ENCODE peak calls at places on chromosomes 16 and 17, in ten cellular contexts. One of them, this sample, is unnamed.

GRCh38 chr17:80071116-80071980 is 30.0 kb upstream of the GAA start:
- DNase-seq in body of pancreas: peak; percentile 84
- DNase-seq in tibial artery: peak; percentile 87
- DNase-seq in CD4-positive, CD25-positive, alpha-beta regulatory T cell: no peak
- DNase-seq in osteoblast: peak; percentile 92
- DNase-seq in pancreas: peak; percentile 74
- DNase-seq in vagina: no peak
- DNase-seq in GM23248: peak; percentile 56
- DNase-seq in right lobe of liver: peak; percentile 86
- DNase-seq in sigmoid colon: peak; percentile 87
- DNase-seq in this sample: no peak

GRCh38 chr16:84450176-84450865 is 54.1 kb downstream of the MEAK7 start:
- DNase-seq in body of pancreas: no peak
- DNase-seq in tibial artery: peak; percentile 29
- DNase-seq in CD4-positive, CD25-positive, alpha-beta regulatory T cell: no peak
- DNase-seq in osteoblast: no peak
- DNase-seq in pancreas: no peak
- DNase-seq in vagina: no peak
- DNase-seq in GM23248: no peak
- DNase-seq in right lobe of liver: no peak
- DNase-seq in sigmoid colon: peak; percentile 48
- DNase-seq in this sample: no peak

GRCh38 chr17:43416998-43417891 is 18.5 kb downstream of the ARL4D start:
- DNase-seq in body of pancreas: peak; percentile 18
- DNase-seq in tibial artery: peak; percentile 92
- DNase-seq in CD4-positive, CD25-positive, alpha-beta regulatory T cell: no peak
- DNase-seq in osteoblast: peak; percentile 91
- DNase-seq in pancreas: no peak
- DNase-seq in vagina: no peak
- DNase-seq in GM23248: peak; percentile 86
- DNase-seq in right lobe of liver: no peak
- DNase-seq in sigmoid colon: peak; percentile 94
- DNase-seq in this sample: no peak

GRCh38 chr17:65278050-65278819 is 141.1 kb downstream of the RGS9 start:
- DNase-seq in body of pancreas: peak; percentile 59
- DNase-seq in tibial artery: no peak
- DNase-seq in CD4-positive, CD25-positive, alpha-beta regulatory T cell: no peak
- DNase-seq in osteoblast: peak; percentile 87
- DNase-seq in pancreas: peak; percentile 52
- DNase-seq in vagina: no peak
- DNase-seq in GM23248: peak; percentile 86
- DNase-seq in right lobe of liver: no peak
- DNase-seq in sigmoid colon: no peak
- DNase-seq in this sample: peak; percentile 6

GRCh38 chr16:48101069-48101674 is 54.6 kb downstream of the ABCC12 start:
- DNase-seq in body of pancreas: peak; percentile 39
- DNase-seq in tibial artery: no peak
- DNase-seq in CD4-positive, CD25-positive, alpha-beta regulatory T cell: no peak
- DNase-seq in osteoblast: peak; percentile 75
- DNase-seq in pancreas: peak; percentile 53
- DNase-seq in vagina: no peak
- DNase-seq in GM23248: no peak
- DNase-seq in right lobe of liver: no peak
- DNase-seq in sigmoid colon: no peak
- DNase-seq in this sample: no peak

GRCh38 chr17:73939808-73940207 is 263.7 kb upstream of the RPL38 start:
- DNase-seq in body of pancreas: no peak
- DNase-seq in tibial artery: no peak
- DNase-seq in CD4-positive, CD25-positive, alpha-beta regulatory T cell: no peak
- DNase-seq in osteoblast: no peak
- DNase-seq in pancreas: no peak
- DNase-seq in vagina: peak; percentile 52
- DNase-seq in GM23248: no peak
- DNase-seq in right lobe of liver: no peak
- DNase-seq in sigmoid colon: no peak
- DNase-seq in this sample: no peak

GRCh38 chr16:67394271-67395104 is 1.2 kb upstream of the TPPP3 start:
- DNase-seq in body of pancreas: peak; percentile 41
- DNase-seq in tibial artery: peak; percentile 68
- DNase-seq in CD4-positive, CD25-positive, alpha-beta regulatory T cell: no peak
- DNase-seq in osteoblast: peak; percentile 72
- DNase-seq in pancreas: no peak
- DNase-seq in vagina: no peak
- DNase-seq in GM23248: peak; percentile 53
- DNase-seq in right lobe of liver: peak; percentile 63
- DNase-seq in sigmoid colon: peak; percentile 70
- DNase-seq in this sample: no peak

GRCh38 chr17:27630607-27631408 is at the start of gene LGALS9:
- DNase-seq in body of pancreas: peak; percentile 69
- DNase-seq in tibial artery: no peak
- DNase-seq in CD4-positive, CD25-positive, alpha-beta regulatory T cell: peak; percentile 4
- DNase-seq in osteoblast: no peak
- DNase-seq in pancreas: no peak
- DNase-seq in vagina: no peak
- DNase-seq in GM23248: peak; percentile 57
- DNase-seq in right lobe of liver: no peak
- DNase-seq in sigmoid colon: no peak
- DNase-seq in this sample: peak; percentile 8

GRCh38 chr17:42623732-42624596 is 14.5 kb downstream of the TUBG1 start:
- DNase-seq in body of pancreas: peak; percentile 94
- DNase-seq in tibial artery: no peak
- DNase-seq in CD4-positive, CD25-positive, alpha-beta regulatory T cell: no peak
- DNase-seq in osteoblast: no peak
- DNase-seq in pancreas: peak; percentile 88
- DNase-seq in vagina: no peak
- DNase-seq in GM23248: no peak
- DNase-seq in right lobe of liver: no peak
- DNase-seq in sigmoid colon: no peak
- DNase-seq in this sample: no peak

GRCh38 chr17:8630227-8630801 is at the start of gene MYH10:
- DNase-seq in body of pancreas: no peak
- DNase-seq in tibial artery: no peak
- DNase-seq in CD4-positive, CD25-positive, alpha-beta regulatory T cell: no peak
- DNase-seq in osteoblast: peak; percentile 80
- DNase-seq in pancreas: peak; percentile 42
- DNase-seq in vagina: no peak
- DNase-seq in GM23248: no peak
- DNase-seq in right lobe of liver: peak; percentile 59
- DNase-seq in sigmoid colon: peak; percentile 70
- DNase-seq in this sample: peak; percentile 18

GRCh38 chr16:27230562-27230991 is 27.3 kb downstream of the KDM8 start:
- DNase-seq in body of pancreas: no peak
- DNase-seq in tibial artery: no peak
- DNase-seq in CD4-positive, CD25-positive, alpha-beta regulatory T cell: peak; percentile 54
- DNase-seq in osteoblast: no peak
- DNase-seq in pancreas: no peak
- DNase-seq in vagina: no peak
- DNase-seq in GM23248: no peak
- DNase-seq in right lobe of liver: peak; percentile 54
- DNase-seq in sigmoid colon: no peak
- DNase-seq in this sample: no peak

GRCh38 chr17:3917391-3917931 is 1.2 kb upstream of the P2RX1 start:
- DNase-seq in body of pancreas: peak; percentile 28
- DNase-seq in tibial artery: no peak
- DNase-seq in CD4-positive, CD25-positive, alpha-beta regulatory T cell: no peak
- DNase-seq in osteoblast: peak; percentile 89
- DNase-seq in pancreas: no peak
- DNase-seq in vagina: no peak
- DNase-seq in GM23248: no peak
- DNase-seq in right lobe of liver: no peak
- DNase-seq in sigmoid colon: no peak
- DNase-seq in this sample: no peak

GRCh38 chr17:69030145-69030544 is 30.6 kb downstream of the ABCA9 start:
- DNase-seq in body of pancreas: no peak
- DNase-seq in tibial artery: no peak
- DNase-seq in CD4-positive, CD25-positive, alpha-beta regulatory T cell: no peak
- DNase-seq in osteoblast: no peak
- DNase-seq in pancreas: no peak
- DNase-seq in vagina: no peak
- DNase-seq in GM23248: peak; percentile 25
- DNase-seq in right lobe of liver: no peak
- DNase-seq in sigmoid colon: no peak
- DNase-seq in this sample: no peak

GRCh38 chr16:47142469-47143328 is 1.0 kb downstream of the NETO2 start:
- DNase-seq in body of pancreas: peak; percentile 6
- DNase-seq in tibial artery: no peak
- DNase-seq in CD4-positive, CD25-positive, alpha-beta regulatory T cell: peak; percentile 6
- DNase-seq in osteoblast: peak; percentile 92
- DNase-seq in pancreas: peak; percentile 20
- DNase-seq in vagina: no peak
- DNase-seq in GM23248: peak; percentile 61
- DNase-seq in right lobe of liver: peak; percentile 53
- DNase-seq in sigmoid colon: no peak
- DNase-seq in this sample: peak; percentile 5

GRCh38 chr17:49997773-49998703 is 3.0 kb upstream of the DLX3 start:
- DNase-seq in body of pancreas: peak; percentile 83
- DNase-seq in tibial artery: peak; percentile 81
- DNase-seq in CD4-positive, CD25-positive, alpha-beta regulatory T cell: peak; percentile 77
- DNase-seq in osteoblast: peak; percentile 96
- DNase-seq in pancreas: peak; percentile 86
- DNase-seq in vagina: no peak
- DNase-seq in GM23248: peak; percentile 86
- DNase-seq in right lobe of liver: peak; percentile 71
- DNase-seq in sigmoid colon: peak; percentile 85
- DNase-seq in this sample: peak; percentile 91

GRCh38 chr17:36742267-36743000 is 141.1 kb downstream of the MRM1 start:
- DNase-seq in body of pancreas: no peak
- DNase-seq in tibial artery: no peak
- DNase-seq in CD4-positive, CD25-positive, alpha-beta regulatory T cell: no peak
- DNase-seq in osteoblast: no peak
- DNase-seq in pancreas: no peak
- DNase-seq in vagina: no peak
- DNase-seq in GM23248: no peak
- DNase-seq in right lobe of liver: no peak
- DNase-seq in sigmoid colon: no peak
- DNase-seq in this sample: no peak

GRCh38 chr17:8223356-8224063 is 13.1 kb upstream of the AURKB start:
- DNase-seq in body of pancreas: peak; percentile 70
- DNase-seq in tibial artery: peak; percentile 85
- DNase-seq in CD4-positive, CD25-positive, alpha-beta regulatory T cell: peak; percentile 34
- DNase-seq in osteoblast: peak; percentile 60
- DNase-seq in pancreas: peak; percentile 72
- DNase-seq in vagina: no peak
- DNase-seq in GM23248: peak; percentile 71
- DNase-seq in right lobe of liver: peak; percentile 77
- DNase-seq in sigmoid colon: peak; percentile 85
- DNase-seq in this sample: peak; percentile 74

GRCh38 chr17:72405662-72406230 is 284.9 kb downstream of the SOX9 start:
- DNase-seq in body of pancreas: no peak
- DNase-seq in tibial artery: no peak
- DNase-seq in CD4-positive, CD25-positive, alpha-beta regulatory T cell: no peak
- DNase-seq in osteoblast: no peak
- DNase-seq in pancreas: no peak
- DNase-seq in vagina: no peak
- DNase-seq in GM23248: no peak
- DNase-seq in right lobe of liver: no peak
- DNase-seq in sigmoid colon: no peak
- DNase-seq in this sample: no peak
- H3K4me1 ChIP-seq in body of pancreas: peaks cover 31% of the 10 kb centered on the region
- H3K4me1 ChIP-seq in tibial artery: peaks cover 11% of the 10 kb centered on the region
- H3K4me1 ChIP-seq in CD4-positive, CD25-positive, alpha-beta regulatory T cell: no peaks in the 10 kb centered on the region
- H3K4me1 ChIP-seq in osteoblast: peaks cover 33% of the 10 kb centered on the region
- H3K4me1 ChIP-seq in pancreas: peaks cover 36% of the 10 kb centered on the region
- H3K4me1 ChIP-seq in vagina: peaks cover 23% of the 10 kb centered on the region
- H3K4me1 ChIP-seq in GM23248: peaks cover 35% of the 10 kb centered on the region
- H3K4me1 ChIP-seq in right lobe of liver: no peaks in the 10 kb centered on the region
- H3K4me1 ChIP-seq in sigmoid colon: peaks cover 22% of the 10 kb centered on the region
- H3K4me1 ChIP-seq in this sample: peaks cover 11% of the 10 kb centered on the region

DNA sequence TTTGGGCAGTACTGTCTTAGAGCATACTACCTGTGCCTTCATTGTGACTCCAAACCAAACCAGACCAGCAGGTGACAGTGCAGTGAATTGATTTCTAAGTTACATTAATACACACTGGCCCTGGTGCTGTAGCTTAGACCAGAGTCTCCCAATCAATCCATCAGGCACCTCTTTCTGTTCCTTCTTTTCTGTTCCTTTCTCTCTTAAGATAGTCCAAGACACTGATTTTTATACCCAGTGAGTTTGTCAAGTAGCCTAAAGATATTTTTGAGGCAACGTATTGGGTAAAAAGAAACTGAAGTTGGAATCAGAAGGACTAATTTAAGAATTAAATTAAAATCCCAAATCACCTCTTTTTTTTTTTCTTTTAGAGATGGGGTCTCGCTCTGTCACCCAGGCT is 43.1 kb downstream of the ABAT start:
- DNase-seq in body of pancreas: no peak
- DNase-seq in tibial artery: no peak
- DNase-seq in CD4-positive, CD25-positive, alpha-beta regulatory T cell: no peak
- DNase-seq in osteoblast: no peak
- DNase-seq in pancreas: no peak
- DNase-seq in vagina: no peak
- DNase-seq in GM23248: no peak
- DNase-seq in right lobe of liver: no peak
- DNase-seq in sigmoid colon: no peak
- DNase-seq in this sample: no peak
- H3K4me1 ChIP-seq in body of pancreas: peaks cover 50% of the 10 kb centered on the region
- H3K4me1 ChIP-seq in tibial artery: no peaks in the 10 kb centered on the region
- H3K4me1 ChIP-seq in CD4-positive, CD25-positive, alpha-beta regulatory T cell: no peaks in the 10 kb centered on the region
- H3K4me1 ChIP-seq in osteoblast: no peaks in the 10 kb centered on the region
- H3K4me1 ChIP-seq in pancreas: peaks cover 16% of the 10 kb centered on the region
- H3K4me1 ChIP-seq in vagina: peaks cover 6% of the 10 kb centered on the region
- H3K4me1 ChIP-seq in GM23248: no peaks in the 10 kb centered on the region
- H3K4me1 ChIP-seq in right lobe of liver: no peaks in the 10 kb centered on the region
- H3K4me1 ChIP-seq in sigmoid colon: no peaks in the 10 kb centered on the region
- H3K4me1 ChIP-seq in this sample: no peaks in the 10 kb centered on the region

DNA sequence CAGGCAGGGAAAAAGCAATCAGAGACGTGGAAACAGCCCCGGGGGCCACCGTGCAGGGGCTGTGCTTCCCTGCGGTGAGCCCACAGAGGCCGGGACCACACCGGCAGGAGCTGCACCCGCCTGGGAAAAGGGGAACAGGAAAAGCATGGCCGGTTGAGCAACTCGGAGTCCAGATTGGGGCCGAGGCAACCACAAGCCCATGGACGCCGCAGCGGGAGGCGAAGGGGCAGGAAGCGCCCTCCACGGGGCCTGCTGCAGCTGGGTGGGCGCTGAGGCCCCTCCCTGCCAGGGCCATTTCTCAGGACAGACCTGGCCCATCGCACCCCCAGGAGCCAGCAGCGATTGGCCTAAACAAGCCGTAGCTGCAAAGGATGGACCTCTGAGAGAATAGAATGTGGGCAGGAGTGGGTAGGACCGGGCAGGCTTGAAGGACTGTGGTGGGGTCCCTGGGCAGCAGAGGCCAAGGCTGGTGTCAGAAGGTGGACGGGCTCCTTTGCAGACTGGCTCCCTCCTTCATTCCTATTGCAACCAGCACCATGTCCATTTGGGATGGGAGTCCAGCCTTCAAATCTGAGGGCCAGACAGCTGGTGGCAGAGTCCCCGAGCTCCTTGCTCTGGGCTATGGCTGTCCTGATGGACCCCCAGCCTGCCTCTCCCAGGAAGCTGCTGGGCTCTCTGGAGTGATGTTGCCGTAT is 30.4 kb downstream of the COX4I1 start:
- DNase-seq in body of pancreas: peak; percentile 60
- DNase-seq in tibial artery: peak; percentile 80
- DNase-seq in CD4-positive, CD25-positive, alpha-beta regulatory T cell: no peak
- DNase-seq in osteoblast: no peak
- DNase-seq in pancreas: no peak
- DNase-seq in vagina: no peak
- DNase-seq in GM23248: no peak
- DNase-seq in right lobe of liver: no peak
- DNase-seq in sigmoid colon: no peak
- DNase-seq in this sample: no peak
- H3K4me1 ChIP-seq in body of pancreas: no peaks in the 10 kb centered on the region
- H3K4me1 ChIP-seq in tibial artery: no peaks in the 10 kb centered on the region
- H3K4me1 ChIP-seq in CD4-positive, CD25-positive, alpha-beta regulatory T cell: peaks cover 3% of the 10 kb centered on the region
- H3K4me1 ChIP-seq in osteoblast: no peaks in the 10 kb centered on the region
- H3K4me1 ChIP-seq in pancreas: no peaks in the 10 kb centered on the region
- H3K4me1 ChIP-seq in vagina: no peaks in the 10 kb centered on the region
- H3K4me1 ChIP-seq in GM23248: no peaks in the 10 kb centered on the region
- H3K4me1 ChIP-seq in right lobe of liver: no peaks in the 10 kb centered on the region
- H3K4me1 ChIP-seq in sigmoid colon: peaks cover 12% of the 10 kb centered on the region
- H3K4me1 ChIP-seq in this sample: peaks cover 17% of the 10 kb centered on the region

GRCh38 chr17:46171939-46172338 is 21.3 kb downstream of the KANSL1 start:
- DNase-seq in body of pancreas: no peak
- DNase-seq in tibial artery: no peak
- DNase-seq in CD4-positive, CD25-positive, alpha-beta regulatory T cell: no peak
- DNase-seq in osteoblast: no peak
- DNase-seq in pancreas: no peak
- DNase-seq in vagina: no peak
- DNase-seq in GM23248: no peak
- DNase-seq in right lobe of liver: no peak
- DNase-seq in sigmoid colon: no peak
- DNase-seq in this sample: no peak
- H3K4me1 ChIP-seq in body of pancreas: peaks cover 65% of the 10 kb centered on the region
- H3K4me1 ChIP-seq in tibial artery: peaks cover 92% of the 10 kb centered on the region
- H3K4me1 ChIP-seq in CD4-positive, CD25-positive, alpha-beta regulatory T cell: peaks cover 62% of the 10 kb centered on the region
- H3K4me1 ChIP-seq in osteoblast: peaks cover 28% of the 10 kb centered on the region
- H3K4me1 ChIP-seq in pancreas: peaks cover 58% of the 10 kb centered on the region
- H3K4me1 ChIP-seq in vagina: peaks cover 81% of the 10 kb centered on the region
- H3K4me1 ChIP-seq in GM23248: peaks cover 47% of the 10 kb centered on the region
- H3K4me1 ChIP-seq in right lobe of liver: no peaks in the 10 kb centered on the region
- H3K4me1 ChIP-seq in sigmoid colon: peaks cover 94% of the 10 kb centered on the region
- H3K4me1 ChIP-seq in this sample: peaks cover 28% of the 10 kb centered on the region